ENCODE peak calls at places on chromosomes 7 and 10, in five cellular contexts. G, Y, N, Z and X are unnamed samples.

GRCh38 chr10:75137533-75138438 is 26.3 kb downstream of the SAMD8 start:
- DNase-seq in G (no peak), Y (no peak), N (peak), Z (no peak), X (no peak)

GRCh38 chr7:121558288-121558687 is 162.2 kb upstream of the FAM3C start:
- DNase-seq in G (no peak), Y (no peak), N (no peak), Z (no peak), X (no peak)

GRCh38 chr10:52678611-52679010 is 94.0 kb downstream of the MBL2 start:
- DNase-seq in G (no peak), Y (no peak), N (no peak), Z (no peak), X (no peak)

GRCh38 chr10:30359373-30360206 is 10.5 kb upstream of the MTPAP start:
- DNase-seq in G (peak), Y (no peak), N (peak), Z (peak), X (peak)

GRCh38 chr7:94423865-94424264 is 29.2 kb downstream of the COL1A2 start:
- DNase-seq in G (no peak), Y (no peak), N (no peak), Z (no peak), X (no peak)

GRCh38 chr7:69640216-69640615 is 41.9 kb downstream of the AUTS2 start:
- DNase-seq in G (no peak), Y (no peak), N (no peak), Z (no peak), X (no peak)

GRCh38 chr7:24718977-24719491 is 38.2 kb downstream of the GSDME start:
- DNase-seq in G (no peak), Y (no peak), N (peak), Z (no peak), X (peak)

GRCh38 chr10:84493951-84494848 is 165.8 kb downstream of the CCSER2 start:
- DNase-seq in G (no peak), Y (no peak), N (no peak), Z (no peak), X (no peak)

GRCh38 chr10:16195894-16196293 is 240.9 kb upstream of the PTER start:
- DNase-seq in G (no peak), Y (no peak), N (no peak), Z (no peak), X (no peak)

GRCh38 chr7:111730476-111731300 is 168.4 kb upstream of the IMMP2L start:
- DNase-seq in G (no peak), Y (no peak), N (peak), Z (no peak), X (no peak)

GRCh38 chr10:35640474-35640873 is 1.6 kb downstream of the FZD8 start:
- DNase-seq in G (peak), Y (peak), N (peak), Z (peak), X (no peak)

GRCh38 chr10:37403776-37404175 is 278.4 kb downstream of the ANKRD30A start:
- DNase-seq in G (no peak), Y (no peak), N (no peak), Z (no peak), X (no peak)

GRCh38 chr10:48946891-48947500 is 7.4 kb upstream of the LRRC18 start:
- DNase-seq in G (no peak), Y (no peak), N (no peak), Z (no peak), X (no peak)

GRCh38 chr7:21448974-21449373 is 21.1 kb downstream of the SP4 start:
- DNase-seq in G (no peak), Y (no peak), N (no peak), Z (no peak), X (no peak)

GRCh38 chr7:21450876-21451275 is 23.0 kb downstream of the SP4 start:
- DNase-seq in G (no peak), Y (no peak), N (no peak), Z (no peak), X (no peak)

GRCh38 chr7:21454182-21454581 is 26.3 kb downstream of the SP4 start:
- DNase-seq in G (no peak), Y (no peak), N (no peak), Z (no peak), X (no peak)

GRCh38 chr7:21450076-21450475 is 22.2 kb downstream of the SP4 start:
- DNase-seq in G (no peak), Y (no peak), N (no peak), Z (no peak), X (no peak)

DNA sequence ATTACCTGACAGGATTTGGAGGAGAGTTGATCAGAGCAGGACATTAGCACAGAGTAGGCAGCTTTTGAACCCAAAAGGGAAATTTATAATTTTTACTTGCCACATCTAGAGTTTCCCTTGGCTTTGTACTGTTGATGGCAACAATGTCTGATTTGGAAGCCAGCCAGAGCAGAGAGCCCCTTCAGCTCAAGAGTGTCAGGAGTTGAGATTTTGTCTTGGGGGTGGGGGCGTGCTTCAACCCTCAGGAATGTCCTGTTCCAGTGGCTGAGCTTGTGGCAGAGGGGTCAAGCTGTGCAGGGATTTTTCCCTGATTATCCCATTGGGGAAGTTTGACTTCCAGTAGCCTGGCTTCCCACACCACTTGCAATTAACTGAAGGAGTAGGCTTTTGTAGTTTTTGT is 27.0 kb downstream of the SP4 start:
- DNase-seq in G (no peak), Y (no peak), N (no peak), Z (no peak), X (no peak)
- H3K4me3 ChIP-seq in G (no peak), Y (no peak), N (no peak), Z (no peak), X (no peak)

DNA sequence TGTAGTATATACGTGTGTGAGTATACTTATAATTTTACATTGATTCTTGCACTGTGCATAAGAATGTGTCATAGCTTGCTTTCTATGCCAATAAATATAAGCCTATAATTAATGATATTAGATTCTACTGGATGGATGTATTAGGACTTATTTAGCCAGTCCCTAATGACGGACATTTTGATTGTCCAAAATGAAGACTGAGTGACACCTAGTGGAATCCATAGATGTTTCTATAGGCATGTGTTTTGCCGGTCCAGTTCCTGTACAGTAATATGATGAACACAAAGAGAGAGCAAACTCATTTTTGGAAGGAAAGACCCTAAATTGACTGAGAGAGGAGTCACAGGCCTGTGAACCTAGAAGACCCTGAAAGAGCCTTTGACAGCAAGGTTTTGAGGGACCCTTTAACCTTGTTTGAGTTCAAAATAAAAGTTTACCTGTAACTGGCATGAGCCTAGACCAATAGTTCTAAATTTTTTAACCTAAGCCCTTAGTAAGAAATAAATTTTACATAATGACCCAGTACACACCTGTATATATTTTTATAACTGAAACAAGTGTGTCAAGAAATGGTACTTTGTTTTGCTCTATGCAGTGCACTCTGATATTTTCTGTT is 42.4 kb upstream of the AGBL3 start:
- DNase-seq in G (no peak), Y (no peak), N (peak), Z (no peak), X (no peak)
- TF ChIP-seq CTCF in G (no peak), Y (no peak), N (peak), Z (peak), X (peak)

GRCh38 chr7:6675807-6676405 is 30.8 kb downstream of the ZNF12 start:
- DNase-seq in G (no peak), Y (no peak), N (no peak), Z (no peak), X (no peak)
- H3K4me3 ChIP-seq in G (no peak), Y (no peak), N (no peak), Z (no peak), X (no peak)

GRCh38 chr10:24515481-24515880 is 208.2 kb downstream of the ARHGAP21 start:
- DNase-seq in G (no peak), Y (no peak), N (no peak), Z (no peak), X (no peak)

GRCh38 chr10:24518981-24519597 is 204.6 kb downstream of the ARHGAP21 start:
- DNase-seq in G (peak), Y (no peak), N (peak), Z (peak), X (no peak)

GRCh38 chr10:24518411-24518810 is 205.3 kb downstream of the ARHGAP21 start:
- DNase-seq in G (no peak), Y (no peak), N (no peak), Z (no peak), X (no peak)

GRCh38 chr10:24513155-24513554 is 210.5 kb downstream of the ARHGAP21 start:
- DNase-seq in G (no peak), Y (no peak), N (peak), Z (no peak), X (no peak)
- TF ChIP-seq CTCF in G (no peak), Y (no peak), N (peak), Z (no peak), X (peak)

DNA sequence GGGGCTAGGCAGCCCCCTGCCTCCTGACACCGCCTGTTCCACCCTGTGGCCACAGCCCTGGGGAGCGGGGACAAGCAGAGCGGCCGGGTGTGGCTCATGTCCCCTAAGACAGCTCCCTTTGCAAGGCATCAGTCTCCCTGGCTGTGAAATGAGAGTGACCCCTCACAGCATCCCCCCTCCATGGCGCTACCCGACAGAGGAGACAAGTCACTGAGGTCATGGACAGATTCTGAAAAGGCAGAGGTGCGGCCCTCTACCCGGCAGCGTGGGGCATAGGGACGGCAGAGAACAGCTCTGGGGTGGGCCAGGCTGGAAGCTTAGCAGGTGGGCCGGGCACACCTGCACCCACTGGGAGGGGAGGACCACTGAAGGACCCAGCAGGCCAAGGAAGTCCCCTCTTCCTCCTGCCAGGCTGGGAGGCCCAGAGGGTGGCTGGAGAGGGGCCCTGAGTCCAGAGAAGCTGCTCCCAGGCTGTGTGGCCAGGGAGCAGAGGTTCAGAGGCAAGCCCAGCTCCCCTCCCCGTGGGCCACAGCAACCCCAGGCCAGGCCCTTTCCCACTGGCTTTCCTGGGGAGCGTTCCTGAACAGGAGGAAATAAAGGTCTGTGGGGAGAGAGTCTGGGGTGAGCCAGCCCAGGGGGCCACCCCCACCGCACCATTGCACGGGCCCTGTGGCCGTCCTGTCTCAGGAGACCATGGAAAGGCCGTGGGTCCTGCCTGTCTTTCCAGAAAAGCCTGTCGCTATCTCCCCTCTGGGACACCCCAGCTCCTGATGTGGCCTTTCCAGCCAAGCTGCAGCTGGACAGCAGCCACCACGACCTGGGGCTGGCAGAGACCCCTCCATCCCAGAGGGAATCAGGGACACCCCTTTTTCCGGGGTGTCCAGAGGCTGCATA is 1.7 kb downstream of the ADAP1 start:
- DNase-seq in G (peak), Y (no peak), N (no peak), Z (no peak), X (no peak)
- H3K4me3 ChIP-seq in G (peak), Y (peak), N (peak), Z (peak), X (peak)